ENCODE peak calls at places on chromosome 1, in nine cellular contexts. U is body of pancreas, X is hepatocyte, H is mammary epithelial cell, W is heart right ventricle, I is Panc1, P is lung, G is keratinocyte, Z is upper lobe of right lung. B is an unnamed sample.

GRCh38 chr1:73092383-73092782 is 810.0 kb upstream of the NEGR1 start:
- DNase-seq in U (no peak), X (no peak), H (no peak), W (no peak), I (no peak), P (no peak), G (no peak), Z (no peak), B (no peak)

GRCh38 chr1:190560161-190560681 is 82.6 kb upstream of the BRINP3 start:
- DNase-seq in U (no peak), X (no peak), H (no peak), W (no peak), I (no peak), P (no peak), G (no peak), Z (no peak), B (no peak)

GRCh38 chr1:230169454-230170152 is 102.6 kb downstream of the GALNT2 start:
- DNase-seq in U (no peak), X (no peak), H (no peak), W (no peak), I (no peak), P (no peak), G (no peak), Z (no peak), B (no peak)

GRCh38 chr1:211579434-211580302 is 707 bp upstream of the SLC30A1 start:
- DNase-seq in U (peak; percentile 86), X (peak; percentile 94), H (no peak), W (no peak), I (no peak), P (no peak), G (no peak), Z (peak; percentile 92), B (no peak)

GRCh38 chr1:53352576-53352975 is 24.7 kb upstream of the LRP8 start:
- DNase-seq in U (no peak), X (no peak), H (no peak), W (no peak), I (no peak), P (no peak), G (no peak), Z (no peak), B (no peak)

GRCh38 chr1:212612251-212612961 is 3.8 kb downstream of the ATF3 start:
- DNase-seq in U (no peak), X (no peak), H (no peak), W (no peak), I (no peak), P (no peak), G (no peak), Z (no peak), B (no peak)

GRCh38 chr1:46517010-46517600 is 27.5 kb downstream of the DMBX1 start:
- DNase-seq in U (peak; percentile 81), X (no peak), H (peak; percentile 74), W (no peak), I (no peak), P (peak; percentile 89), G (no peak), Z (peak; percentile 93), B (no peak)

GRCh38 chr1:76786232-76786631 is 81.0 kb upstream of the ST6GALNAC5 start:
- DNase-seq in U (no peak), X (no peak), H (no peak), W (no peak), I (no peak), P (no peak), G (no peak), Z (no peak), B (no peak)

GRCh38 chr1:45381243-45381642 is 41.0 kb upstream of the MUTYH start:
- DNase-seq in U (no peak), X (no peak), H (peak; percentile 85), W (no peak), I (no peak), P (no peak), G (peak; percentile 28), Z (no peak), B (no peak)

GRCh38 chr1:26700711-26701110 is 4.9 kb downstream of the ARID1A start:
- DNase-seq in U (no peak), X (no peak), H (no peak), W (no peak), I (no peak), P (no peak), G (no peak), Z (no peak), B (no peak)

GRCh38 chr1:15187175-15187810 is 33.7 kb downstream of the TMEM51 start:
- DNase-seq in U (no peak), X (peak; percentile 44), H (no peak), W (no peak), I (no peak), P (no peak), G (no peak), Z (no peak), B (no peak)

GRCh38 chr1:15188678-15189077 is 35.1 kb downstream of the TMEM51 start:
- DNase-seq in U (no peak), X (no peak), H (no peak), W (no peak), I (no peak), P (no peak), G (no peak), Z (peak; percentile 21), B (no peak)

GRCh38 chr1:15186846-15187151 is 33.3 kb downstream of the TMEM51 start:
- DNase-seq in U (no peak), X (no peak), H (no peak), W (no peak), I (no peak), P (no peak), G (no peak), Z (peak; percentile 54), B (no peak)

GRCh38 chr1:15189692-15190321 is 36.3 kb downstream of the TMEM51 start:
- DNase-seq in U (no peak), X (peak; percentile 75), H (no peak), W (no peak), I (no peak), P (no peak), G (no peak), Z (peak; percentile 28), B (no peak)

GRCh38 chr1:15188145-15188544 is 34.6 kb downstream of the TMEM51 start:
- DNase-seq in U (peak; percentile 58), X (peak; percentile 64), H (no peak), W (no peak), I (no peak), P (no peak), G (no peak), Z (peak; percentile 50), B (no peak)
- H3K4me3 ChIP-seq in U (no peak overlapping the region), X (no peak overlapping the region), H (no peak overlapping the region), W (no peak overlapping the region), I (no peak overlapping the region), P (no peak overlapping the region), G (no peak overlapping the region), Z (no peak overlapping the region), B (no peak overlapping the region)

GRCh38 chr1:33099290-33100118 is 18.6 kb downstream of the AZIN2 start:
- DNase-seq in U (no peak), X (peak; percentile 74), H (peak; percentile 100), W (no peak), I (peak; percentile 83), P (peak; percentile 85), G (peak; percentile 100), Z (no peak), B (peak; percentile 100)
- TF ChIP-seq CTCF in U (no peak), X (no peak), H (peak; percentile 53), W (no peak), I (no peak), P (no peak), G (peak; percentile 44), Z (peak; percentile 28), B (peak; percentile 61)

DNA sequence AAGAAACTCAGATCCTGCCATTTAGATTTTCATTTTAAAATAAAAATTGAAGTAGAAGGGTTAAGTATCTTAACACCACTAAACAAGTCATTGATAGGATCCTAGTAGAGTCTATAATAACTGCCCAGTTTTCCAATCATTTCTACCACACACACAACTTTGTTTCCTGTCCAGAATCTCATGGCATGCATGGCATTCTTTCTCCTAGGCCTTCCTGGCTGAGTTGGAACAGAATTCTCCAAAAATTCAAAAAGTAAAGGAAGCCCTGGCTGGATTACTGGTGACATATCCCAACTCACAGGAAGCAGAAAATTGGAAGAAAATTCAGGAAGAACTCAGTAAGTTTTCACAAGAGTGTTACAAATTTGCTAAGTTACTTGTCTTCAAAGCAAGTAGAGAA is 111.4 kb upstream of the BMP8A start:
- DNase-seq in U (no peak), X (no peak), H (no peak), W (no peak), I (no peak), P (no peak), G (no peak), Z (no peak), B (no peak)
- H3K36me3 ChIP-seq in U (peaks cover 18% of the 10 kb centered on the region), X (no peaks in the 10 kb centered on the region), H (peaks cover 15% of the 10 kb centered on the region), W (peaks cover 100% of the 10 kb centered on the region), I (peaks cover 28% of the 10 kb centered on the region), P (peaks cover 15% of the 10 kb centered on the region), G (peaks cover 21% of the 10 kb centered on the region), Z (peaks cover 99% of the 10 kb centered on the region), B (peaks cover 3% of the 10 kb centered on the region)

GRCh38 chr1:23517581-23517980 is 13.5 kb downstream of the E2F2 start:
- DNase-seq in U (no peak), X (no peak), H (no peak), W (no peak), I (no peak), P (no peak), G (no peak), Z (no peak), B (no peak)
- H3K4me3 ChIP-seq in U (no peak overlapping the region), X (no peak overlapping the region), H (no peak overlapping the region), W (no peak overlapping the region), I (no peak overlapping the region), P (no peak overlapping the region), G (no peak overlapping the region), Z (no peak overlapping the region), B (no peak overlapping the region)

GRCh38 chr1:166166701-166167394 is at the start of gene FAM78B:
- DNase-seq in U (peak; percentile 85), X (peak; percentile 84), H (peak; percentile 67), W (peak; percentile 78), I (no peak), P (peak; percentile 75), G (no peak), Z (peak; percentile 86), B (no peak)
- TF ChIP-seq CTCF in U (no peak), X (no peak), H (peak; percentile 7), W (peak; percentile 31), I (peak; percentile 33), P (no peak), G (no peak), Z (no peak), B (no peak)

DNA sequence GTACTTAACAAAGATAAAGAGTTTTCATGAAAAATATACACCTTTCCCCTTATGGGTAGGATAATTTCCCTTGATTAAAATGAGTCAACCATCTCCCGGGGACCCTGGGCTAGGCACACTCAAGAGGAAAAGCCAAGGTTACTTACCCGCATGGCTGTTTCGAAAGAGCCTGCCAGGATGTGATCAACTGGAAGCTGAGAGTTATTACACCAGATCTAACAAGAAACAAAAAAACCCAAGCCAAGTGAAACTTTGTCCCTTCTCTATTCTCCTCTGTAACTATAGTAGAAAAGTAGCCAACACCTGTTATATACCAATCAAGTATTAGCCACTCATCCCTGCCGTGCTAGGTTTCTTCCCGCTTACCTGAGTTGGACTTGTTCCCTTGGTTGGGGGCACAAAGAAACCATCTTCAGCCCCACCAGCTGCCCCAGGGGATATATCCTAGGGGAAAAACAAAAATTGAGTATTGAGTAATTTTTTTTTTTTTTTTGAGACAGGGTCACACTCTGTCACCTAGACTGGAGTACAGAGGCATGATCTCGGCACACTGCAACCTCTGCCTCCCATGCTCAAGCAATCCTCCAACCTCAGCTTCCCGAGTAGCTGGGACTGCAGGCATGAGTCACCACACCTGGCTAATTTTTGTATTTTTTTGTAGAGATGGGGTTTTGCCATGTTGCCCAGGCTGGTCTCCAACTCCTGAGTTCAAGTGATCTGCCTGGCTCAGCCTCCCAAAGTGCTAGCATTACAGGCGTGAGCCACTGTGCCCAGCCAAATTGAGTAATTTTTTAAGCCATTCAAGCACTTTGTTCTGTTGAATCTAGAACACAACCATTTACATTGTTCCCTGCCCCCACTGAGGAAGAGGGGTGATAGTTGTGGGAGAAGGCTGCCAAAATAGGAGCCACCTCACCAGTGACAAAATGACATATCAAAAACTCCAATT is 8.4 kb upstream of the PEX19 start:
- DNase-seq in U (no peak), X (no peak), H (no peak), W (no peak), I (no peak), P (no peak), G (no peak), Z (no peak), B (no peak)
- H3K36me3 ChIP-seq in U (peaks cover 71% of the 10 kb centered on the region), X (peaks cover 18% of the 10 kb centered on the region), H (peaks cover 66% of the 10 kb centered on the region), W (peaks cover 100% of the 10 kb centered on the region), I (peaks cover 34% of the 10 kb centered on the region), P (peaks cover 78% of the 10 kb centered on the region), G (peaks cover 62% of the 10 kb centered on the region), Z (peaks cover 100% of the 10 kb centered on the region), B (peaks cover 7% of the 10 kb centered on the region)

B was measured in kidney epithelial cell.